ENCODE peak calls at places on chromosomes 2 and 18, in eight cellular contexts. One of them, this sample, is unnamed.

GRCh38 chr2:19746137-19746585 is 155.6 kb downstream of the TTC32 start:
- DNase-seq in suprapubic skin: no peak
- DNase-seq in Daoy: no peak
- DNase-seq in iPS-NIHi11: no peak
- DNase-seq in stimulated activated CD8-positive, alpha-beta memory T cell treated with anti-CD3 and anti-CD28 coated beads, Interleukin-12 subunit alpha, Interleukin-12 subunit beta, amount 100 ng/mL, for 4 hours: no peak
- DNase-seq in cardiac muscle cell: no peak
- DNase-seq in NCI-H510A treated with DMSO at 0.1 percent for 48 hours: no peak
- DNase-seq in DMS153: no peak
- DNase-seq in this sample: no peak

GRCh38 chr2:29462293-29462692 is 347.1 kb downstream of the CLIP4 start:
- DNase-seq in suprapubic skin: no peak
- DNase-seq in Daoy: peak; percentile 55
- DNase-seq in iPS-NIHi11: no peak
- DNase-seq in stimulated activated CD8-positive, alpha-beta memory T cell treated with anti-CD3 and anti-CD28 coated beads, Interleukin-12 subunit alpha, Interleukin-12 subunit beta, amount 100 ng/mL, for 4 hours: no peak
- DNase-seq in cardiac muscle cell: peak; percentile 14
- DNase-seq in NCI-H510A treated with DMSO at 0.1 percent for 48 hours: no peak
- DNase-seq in DMS153: no peak
- DNase-seq in this sample: no peak

GRCh38 chr18:2857491-2858063 is 10.8 kb downstream of the EMILIN2 start:
- DNase-seq in suprapubic skin: peak; percentile 94
- DNase-seq in Daoy: no peak
- DNase-seq in iPS-NIHi11: no peak
- DNase-seq in stimulated activated CD8-positive, alpha-beta memory T cell treated with anti-CD3 and anti-CD28 coated beads, Interleukin-12 subunit alpha, Interleukin-12 subunit beta, amount 100 ng/mL, for 4 hours: no peak
- DNase-seq in cardiac muscle cell: peak; percentile 99
- DNase-seq in NCI-H510A treated with DMSO at 0.1 percent for 48 hours: no peak
- DNase-seq in DMS153: no peak
- DNase-seq in this sample: no peak

GRCh38 chr2:70357076-70358071 is 55.5 kb upstream of the FAM136A start:
- DNase-seq in suprapubic skin: no peak
- DNase-seq in Daoy: peak; percentile 9
- DNase-seq in iPS-NIHi11: no peak
- DNase-seq in stimulated activated CD8-positive, alpha-beta memory T cell treated with anti-CD3 and anti-CD28 coated beads, Interleukin-12 subunit alpha, Interleukin-12 subunit beta, amount 100 ng/mL, for 4 hours: no peak
- DNase-seq in cardiac muscle cell: peak; percentile 13
- DNase-seq in NCI-H510A treated with DMSO at 0.1 percent for 48 hours: no peak
- DNase-seq in DMS153: no peak
- DNase-seq in this sample: peak; percentile 85

GRCh38 chr2:240219208-240219890 is 78.9 kb upstream of the OTOS start:
- DNase-seq in suprapubic skin: peak; percentile 44
- DNase-seq in Daoy: no peak
- DNase-seq in iPS-NIHi11: no peak
- DNase-seq in stimulated activated CD8-positive, alpha-beta memory T cell treated with anti-CD3 and anti-CD28 coated beads, Interleukin-12 subunit alpha, Interleukin-12 subunit beta, amount 100 ng/mL, for 4 hours: no peak
- DNase-seq in cardiac muscle cell: no peak
- DNase-seq in NCI-H510A treated with DMSO at 0.1 percent for 48 hours: no peak
- DNase-seq in DMS153: no peak
- DNase-seq in this sample: no peak

GRCh38 chr2:36707050-36707449 is 10.5 kb downstream of the VIT start:
- DNase-seq in suprapubic skin: no peak
- DNase-seq in Daoy: peak; percentile 77
- DNase-seq in iPS-NIHi11: no peak
- DNase-seq in stimulated activated CD8-positive, alpha-beta memory T cell treated with anti-CD3 and anti-CD28 coated beads, Interleukin-12 subunit alpha, Interleukin-12 subunit beta, amount 100 ng/mL, for 4 hours: no peak
- DNase-seq in cardiac muscle cell: peak; percentile 59
- DNase-seq in NCI-H510A treated with DMSO at 0.1 percent for 48 hours: no peak
- DNase-seq in DMS153: no peak
- DNase-seq in this sample: peak; percentile 53

GRCh38 chr18:67219821-67220220 is 296.7 kb downstream of the DSEL start:
- DNase-seq in suprapubic skin: no peak
- DNase-seq in Daoy: no peak
- DNase-seq in iPS-NIHi11: no peak
- DNase-seq in stimulated activated CD8-positive, alpha-beta memory T cell treated with anti-CD3 and anti-CD28 coated beads, Interleukin-12 subunit alpha, Interleukin-12 subunit beta, amount 100 ng/mL, for 4 hours: no peak
- DNase-seq in cardiac muscle cell: no peak
- DNase-seq in NCI-H510A treated with DMSO at 0.1 percent for 48 hours: no peak
- DNase-seq in DMS153: no peak
- DNase-seq in this sample: peak; percentile 59

GRCh38 chr2:3146175-3146574 is 231.4 kb downstream of the EIPR1 start:
- DNase-seq in suprapubic skin: no peak
- DNase-seq in Daoy: no peak
- DNase-seq in iPS-NIHi11: no peak
- DNase-seq in stimulated activated CD8-positive, alpha-beta memory T cell treated with anti-CD3 and anti-CD28 coated beads, Interleukin-12 subunit alpha, Interleukin-12 subunit beta, amount 100 ng/mL, for 4 hours: no peak
- DNase-seq in cardiac muscle cell: no peak
- DNase-seq in NCI-H510A treated with DMSO at 0.1 percent for 48 hours: no peak
- DNase-seq in DMS153: no peak
- DNase-seq in this sample: no peak

GRCh38 chr2:46393865-46394264 is 85.5 kb upstream of the TMEM247 start:
- DNase-seq in suprapubic skin: no peak
- DNase-seq in Daoy: no peak
- DNase-seq in iPS-NIHi11: no peak
- DNase-seq in stimulated activated CD8-positive, alpha-beta memory T cell treated with anti-CD3 and anti-CD28 coated beads, Interleukin-12 subunit alpha, Interleukin-12 subunit beta, amount 100 ng/mL, for 4 hours: no peak
- DNase-seq in cardiac muscle cell: no peak
- DNase-seq in NCI-H510A treated with DMSO at 0.1 percent for 48 hours: no peak
- DNase-seq in DMS153: no peak
- DNase-seq in this sample: no peak

GRCh38 chr2:171669121-171669520 is 18.1 kb upstream of the DYNC1I2 start:
- DNase-seq in suprapubic skin: no peak
- DNase-seq in Daoy: no peak
- DNase-seq in iPS-NIHi11: no peak
- DNase-seq in stimulated activated CD8-positive, alpha-beta memory T cell treated with anti-CD3 and anti-CD28 coated beads, Interleukin-12 subunit alpha, Interleukin-12 subunit beta, amount 100 ng/mL, for 4 hours: no peak
- DNase-seq in cardiac muscle cell: no peak
- DNase-seq in NCI-H510A treated with DMSO at 0.1 percent for 48 hours: no peak
- DNase-seq in DMS153: no peak
- DNase-seq in this sample: no peak

GRCh38 chr2:45922577-45922988 is 271.1 kb downstream of the PRKCE start:
- DNase-seq in suprapubic skin: no peak
- DNase-seq in Daoy: peak; percentile 34
- DNase-seq in iPS-NIHi11: no peak
- DNase-seq in stimulated activated CD8-positive, alpha-beta memory T cell treated with anti-CD3 and anti-CD28 coated beads, Interleukin-12 subunit alpha, Interleukin-12 subunit beta, amount 100 ng/mL, for 4 hours: no peak
- DNase-seq in cardiac muscle cell: peak; percentile 82
- DNase-seq in NCI-H510A treated with DMSO at 0.1 percent for 48 hours: peak; percentile 68
- DNase-seq in DMS153: peak; percentile 84
- DNase-seq in this sample: no peak

GRCh38 chr18:58303363-58303762 is 259.3 kb downstream of the NEDD4L start:
- DNase-seq in suprapubic skin: no peak
- DNase-seq in Daoy: no peak
- DNase-seq in iPS-NIHi11: no peak
- DNase-seq in stimulated activated CD8-positive, alpha-beta memory T cell treated with anti-CD3 and anti-CD28 coated beads, Interleukin-12 subunit alpha, Interleukin-12 subunit beta, amount 100 ng/mL, for 4 hours: no peak
- DNase-seq in cardiac muscle cell: no peak
- DNase-seq in NCI-H510A treated with DMSO at 0.1 percent for 48 hours: no peak
- DNase-seq in DMS153: no peak
- DNase-seq in this sample: peak; percentile 13

GRCh38 chr2:135850811-135851668 is 14.1 kb upstream of the LCT start:
- DNase-seq in suprapubic skin: no peak
- DNase-seq in Daoy: no peak
- DNase-seq in iPS-NIHi11: no peak
- DNase-seq in stimulated activated CD8-positive, alpha-beta memory T cell treated with anti-CD3 and anti-CD28 coated beads, Interleukin-12 subunit alpha, Interleukin-12 subunit beta, amount 100 ng/mL, for 4 hours: no peak
- DNase-seq in cardiac muscle cell: no peak
- DNase-seq in NCI-H510A treated with DMSO at 0.1 percent for 48 hours: no peak
- DNase-seq in DMS153: no peak
- DNase-seq in this sample: no peak